ENCODE peak calls at places on chromosomes 4 and X, in five cellular contexts. I is lung, C is kidney, P is endothelial cell of umbilical vein, S is psoas muscle. O is an unnamed sample.

GRCh38 chrX:42778096-42778495 is at the start of gene PPP1R2C:
- DNase-seq in S (no peak), P (no peak), C (peak; percentile 36), I (no peak), O (no peak)

GRCh38 chr4:140400111-140400510 is 26.7 kb downstream of the SCOC start:
- DNase-seq in C (no peak), S (no peak), P (no peak), I (no peak), O (no peak)

GRCh38 chr4:118865091-118865708 is 23.5 kb upstream of the SYNPO2 start:
- DNase-seq in C (no peak), I (peak; percentile 41), S (no peak), P (peak; percentile 64), O (peak; percentile 60)

GRCh38 chrX:136310411-136310810 is 9.6 kb downstream of the ADGRG4 start:
- DNase-seq in S (no peak), C (no peak), P (no peak), I (no peak), O (no peak)

GRCh38 chr4:118289794-118290193 is 63.0 kb downstream of the PRSS12 start:
- DNase-seq in C (no peak), P (no peak), S (no peak), I (no peak), O (no peak)

GRCh38 chr4:72338060-72338459 is 231.0 kb downstream of the ADAMTS3 start:
- DNase-seq in P (no peak), C (no peak), I (no peak), S (no peak), O (no peak)

GRCh38 chr4:20368926-20369325 is 117.2 kb downstream of the SLIT2 start:
- DNase-seq in I (no peak), S (no peak), P (no peak), C (no peak), O (no peak)

GRCh38 chrX:28609917-28610613 is 22.8 kb downstream of the IL1RAPL1 start:
- DNase-seq in I (no peak), C (no peak), P (peak; percentile 1), S (no peak), O (no peak)

GRCh38 chr4:88137112-88137511 is 21.3 kb downstream of the ABCG2 start:
- DNase-seq in I (no peak), C (no peak), S (no peak), P (no peak), O (no peak)

GRCh38 chrX:13051529-13052172 is 7.2 kb upstream of the FAM9C start:
- DNase-seq in I (no peak), P (peak; percentile 87), S (no peak), C (no peak), O (no peak)

GRCh38 chr4:3684546-3684945 is 81.6 kb upstream of the ADRA2C start:
- DNase-seq in S (no peak), C (peak; percentile 20), P (no peak), I (no peak), O (no peak)

GRCh38 chr4:111399523-111400135 is 745.6 kb upstream of the FAM241A start:
- DNase-seq in S (no peak), I (no peak), C (no peak), P (no peak), O (no peak)

GRCh38 chrX:14529288-14529989 is at the start of gene GLRA2:
- DNase-seq in P (no peak), S (no peak), I (no peak), C (no peak), O (peak; percentile 12)

GRCh38 chrX:17738737-17739535 is 1.6 kb downstream of the SCML1 start:
- DNase-seq in I (no peak), S (no peak), P (peak; percentile 0), C (no peak), O (no peak)

GRCh38 chrX:41720125-41720780 is 3.7 kb upstream of the GPR82 start:
- DNase-seq in P (no peak), C (no peak), I (no peak), S (no peak), O (no peak)

GRCh38 chr4:102608190-102608589 is 107.0 kb downstream of the NFKB1 start:
- DNase-seq in S (no peak), P (no peak), I (no peak), C (no peak), O (no peak)

GRCh38 chr4:116531870-116532269 is 553.5 kb downstream of the TRAM1L1 start:
- DNase-seq in S (no peak), P (peak; percentile 89), I (no peak), C (no peak), O (no peak)

GRCh38 chr4:153834901-153835300 is 46.0 kb upstream of the SFRP2 start:
- DNase-seq in S (no peak), P (no peak), C (no peak), I (no peak), O (no peak)

GRCh38 chr4:112650332-112650731 is 13.4 kb downstream of the LARP7 start:
- DNase-seq in C (no peak), S (no peak), P (no peak), I (no peak), O (no peak)

GRCh38 chrX:68832101-68832416 is 3.2 kb downstream of the EFNB1 start:
- DNase-seq in C (peak; percentile 76), S (peak; percentile 46), P (peak; percentile 70), I (no peak), O (no peak)

GRCh38 chr4:159169903-159170302 is 67.0 kb downstream of the RAPGEF2 start:
- DNase-seq in I (no peak), P (no peak), C (no peak), S (no peak), O (no peak)

GRCh38 chr4:3452376-3452775 is 10.6 kb downstream of the HGFAC start:
- DNase-seq in I (no peak), S (peak; percentile 12), C (peak; percentile 31), P (no peak), O (no peak)

GRCh38 chrX:109373468-109373867 is 108.4 kb downstream of the GUCY2F start:
- DNase-seq in I (no peak), C (no peak), P (no peak), S (no peak), O (no peak)

GRCh38 chr4:146059865-146060264 is 115.7 kb upstream of the LSM6 start:
- DNase-seq in P (no peak), C (no peak), S (no peak), I (no peak), O (no peak)

GRCh38 chr4:57854748-57855147 is 744.6 kb upstream of the IGFBP7 start:
- DNase-seq in P (no peak), C (no peak), S (no peak), I (no peak), O (no peak)

GRCh38 chrX:119690921-119691716 is 1.8 kb downstream of the SEPTIN6 start:
- DNase-seq in I (no peak), C (no peak), P (no peak), S (no peak), O (no peak)

GRCh38 chrX:120450163-120450562 is 18.9 kb downstream of the LAMP2 start:
- DNase-seq in I (no peak), C (no peak), P (peak; percentile 9), S (no peak), O (no peak)

GRCh38 chr4:177562859-177563258 is 120.6 kb upstream of the AGA start:
- DNase-seq in I (no peak), P (no peak), S (no peak), C (no peak), O (no peak)

GRCh38 chr4:68272860-68273259 is 27.4 kb upstream of the TMPRSS11B start:
- DNase-seq in C (no peak), S (no peak), P (no peak), I (no peak), O (peak; percentile 15)

GRCh38 chrX:9341305-9342201 is 123.3 kb upstream of the TBL1X start:
- DNase-seq in C (peak; percentile 88), S (peak; percentile 66), I (peak; percentile 72), P (peak; percentile 54), O (no peak)

DNA sequence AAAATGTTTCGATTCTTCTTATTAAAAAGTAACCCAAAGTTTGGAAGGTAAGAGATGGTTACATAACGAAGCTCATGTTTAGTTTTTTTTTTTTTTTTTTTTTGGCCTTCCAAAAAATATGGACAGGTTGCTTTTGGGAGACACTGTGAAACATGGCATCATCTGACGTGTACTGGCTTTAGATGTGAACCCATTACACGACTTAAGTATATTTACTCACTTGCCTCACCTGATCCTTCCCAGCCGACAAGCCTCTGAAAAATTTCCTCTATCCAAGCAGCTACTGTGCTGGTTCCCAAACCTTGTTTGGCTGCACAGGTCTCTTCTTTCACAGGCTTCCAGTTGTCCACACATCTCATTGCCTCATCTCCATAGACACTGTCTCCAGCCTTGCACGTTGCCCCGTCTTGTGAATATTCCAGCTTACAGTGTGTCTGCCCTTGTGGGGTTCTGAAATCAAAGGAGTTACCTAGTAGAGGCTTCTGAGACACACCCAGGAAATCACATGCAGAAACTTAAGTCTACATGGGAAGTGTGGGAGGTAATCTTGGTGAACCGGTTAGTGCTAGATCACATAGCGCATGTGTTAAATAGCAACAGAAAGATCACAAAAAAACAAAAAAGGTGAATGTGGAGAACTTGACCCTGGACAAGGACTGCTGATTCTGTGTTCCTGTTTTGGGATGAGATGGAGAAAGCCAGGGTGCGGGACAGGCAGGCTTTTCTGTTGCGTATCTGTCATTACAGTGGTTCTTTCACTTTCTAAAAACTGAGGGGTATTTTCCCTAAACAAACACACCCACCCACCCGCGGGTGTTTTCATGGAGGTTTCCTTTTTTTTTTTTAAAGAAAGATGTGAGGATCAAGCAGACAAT is 328.6 kb downstream of the ARHGAP10 start:
- DNase-seq in P (no peak), C (no peak), S (no peak), I (no peak), O (no peak)
- H3K4me1 ChIP-seq in P (no peaks in the 10 kb centered on the region), C (peaks cover 23% of the 10 kb centered on the region), S (peaks cover 71% of the 10 kb centered on the region), I (peaks cover 5% of the 10 kb centered on the region), O (no peaks in the 10 kb centered on the region)

GRCh38 chr4:6777636-6778281 is 4.8 kb upstream of the KIAA0232 start:
- DNase-seq in I (no peak), C (no peak), P (no peak), S (no peak), O (no peak)
- H3K4me1 ChIP-seq in I (no peaks in the 10 kb centered on the region), C (peaks cover 4% of the 10 kb centered on the region), P (peaks cover 9% of the 10 kb centered on the region), S (peaks cover 27% of the 10 kb centered on the region), O (no peaks in the 10 kb centered on the region)

DNA sequence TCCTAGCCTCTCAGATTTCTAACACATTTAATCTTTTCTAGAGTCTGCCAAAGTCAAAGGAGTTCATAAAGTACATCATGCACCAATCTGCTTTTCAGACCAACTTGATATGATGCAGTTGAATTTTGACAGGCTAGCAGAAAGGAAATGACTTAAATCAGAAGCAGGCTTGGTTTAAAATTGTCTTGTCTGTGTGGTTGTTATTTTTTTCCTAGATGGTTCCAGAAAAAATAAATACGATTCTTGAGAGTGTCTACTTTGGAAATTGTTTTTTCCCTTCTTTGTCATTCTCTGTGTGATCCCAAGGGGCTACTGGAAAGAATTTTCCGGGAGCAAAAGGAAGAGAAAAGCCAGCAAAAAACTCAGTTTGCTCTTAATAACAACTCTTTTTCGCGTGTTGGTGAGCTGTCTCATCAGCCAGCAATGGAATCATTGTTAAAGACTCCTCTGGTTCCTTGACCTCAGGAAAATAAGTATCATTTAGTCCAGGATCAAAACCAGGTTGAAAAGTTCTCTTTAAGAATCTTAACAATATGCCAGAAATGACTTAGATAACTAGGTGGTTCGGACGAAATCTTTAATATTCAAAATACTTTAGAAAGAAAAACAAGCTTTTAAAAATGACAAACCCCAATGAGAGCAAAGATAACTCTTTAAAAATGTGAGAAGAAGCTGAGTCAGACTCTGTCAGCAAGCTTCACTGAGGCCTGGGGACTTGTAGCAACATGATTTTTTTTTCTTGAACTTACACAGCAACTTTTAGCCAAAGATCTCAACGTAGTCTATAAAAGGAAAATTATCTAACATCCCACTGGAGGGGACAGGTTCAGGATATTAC is 49.7 kb upstream of the GAB1 start:
- DNase-seq in S (no peak), C (no peak), P (no peak), I (no peak), O (no peak)
- H3K4me1 ChIP-seq in S (peaks cover 21% of the 10 kb centered on the region), C (no peaks in the 10 kb centered on the region), P (no peaks in the 10 kb centered on the region), I (peaks cover 3% of the 10 kb centered on the region), O (no peaks in the 10 kb centered on the region)

GRCh38 chrX:153572601-153573000 is 26.3 kb downstream of the CCNQ start:
- DNase-seq in C (no peak), S (no peak), I (no peak), P (no peak), O (no peak)
- H3K4me1 ChIP-seq in C (no peaks in the 10 kb centered on the region), S (no peaks in the 10 kb centered on the region), I (no peaks in the 10 kb centered on the region), P (no peaks in the 10 kb centered on the region), O (no peaks in the 10 kb centered on the region)